ENCODE peak calls at places on chromosomes 1 and 21, in five cellular contexts. H is PC-9, V is dorsolateral prefrontal cortex, B is GM06990, D is astrocyte. C is an unnamed sample.

GRCh38 chr1:5648410-5649165 is 343.6 kb downstream of the NPHP4 start:
- DNase-seq in H (peak), V (no peak), B (no peak), D (no peak), C (no peak)

GRCh38 chr21:41160036-41160435 is 7.9 kb upstream of the BACE2 start:
- DNase-seq in H (no peak), V (no peak), B (no peak), D (peak), C (no peak)

GRCh38 chr1:206909167-206909882 is 12.1 kb downstream of the IL24 start:
- DNase-seq in H (peak), V (no peak), B (no peak), D (no peak), C (no peak)

GRCh38 chr1:94326329-94326728 is 88.9 kb upstream of the ARHGAP29 start:
- DNase-seq in H (peak), V (no peak), B (no peak), D (no peak), C (no peak)

GRCh38 chr1:237316352-237316751 is 274.4 kb downstream of the RYR2 start:
- DNase-seq in H (no peak), V (no peak), B (no peak), D (no peak), C (no peak)

GRCh38 chr1:227883641-227884301 is 64.0 kb downstream of the WNT9A start:
- DNase-seq in H (no peak), V (no peak), B (no peak), D (no peak), C (no peak)

GRCh38 chr1:180598333-180598979 is 33.4 kb upstream of the XPR1 start:
- DNase-seq in H (no peak), V (no peak), B (no peak), D (no peak), C (no peak)

GRCh38 chr21:25329227-25329626 is 278.1 kb downstream of the MRPL39 start:
- DNase-seq in H (no peak), V (no peak), B (no peak), D (peak), C (peak)

GRCh38 chr1:245133995-245134715 is 20.6 kb upstream of the KIF26B start:
- DNase-seq in H (no peak), V (no peak), B (no peak), D (no peak), C (no peak)

GRCh38 chr1:222911866-222912265 is 97.0 kb downstream of the DISP1 start:
- DNase-seq in H (no peak), V (no peak), B (no peak), D (peak), C (peak)

GRCh38 chr1:64915381-64916274 is 50.7 kb downstream of the JAK1 start:
- DNase-seq in H (peak), V (no peak), B (no peak), D (peak), C (peak)

GRCh38 chr1:158180741-158181576 is at the start of gene CD1D:
- DNase-seq in H (no peak), V (no peak), B (peak), D (no peak), C (no peak)

GRCh38 chr1:63601463-63601862 is 8.3 kb downstream of the PGM1 start:
- DNase-seq in H (no peak), V (no peak), B (no peak), D (no peak), C (no peak)

GRCh38 chr1:113782451-113782850 is 23.2 kb upstream of the PHTF1 start:
- DNase-seq in H (no peak), V (no peak), B (no peak), D (no peak), C (no peak)

GRCh38 chr1:226083303-226084101 is 21.0 kb downstream of the H3-3A start:
- DNase-seq in H (peak), V (peak), B (peak), D (peak), C (peak)

GRCh38 chr1:39576016-39576657 is 453 bp downstream of the PABPC4 start:
- DNase-seq in H (no peak), V (no peak), B (peak), D (no peak), C (no peak)

GRCh38 chr1:245310605-245311531 is 156.1 kb downstream of the KIF26B start:
- DNase-seq in H (no peak), V (no peak), B (peak), D (no peak), C (peak)

GRCh38 chr1:71081697-71082080 is 854 bp upstream of the ZRANB2 start:
- DNase-seq in H (no peak), V (peak), B (peak), D (no peak), C (no peak)

GRCh38 chr1:53089478-53090226 is 27.6 kb downstream of the PODN start:
- DNase-seq in H (no peak), V (no peak), B (no peak), D (no peak), C (peak)

GRCh38 chr1:30138891-30139290 is 584.5 kb downstream of the MATN1 start:
- DNase-seq in H (no peak), V (no peak), B (no peak), D (no peak), C (no peak)

GRCh38 chr1:157641177-157641576 is 43.3 kb upstream of the FCRL4 start:
- DNase-seq in H (no peak), V (no peak), B (no peak), D (no peak), C (no peak)

GRCh38 chr1:234078143-234078542 is 173.7 kb downstream of the SLC35F3 start:
- DNase-seq in H (no peak), V (no peak), B (no peak), D (no peak), C (no peak)

GRCh38 chr1:20644416-20644815 is 11.2 kb downstream of the PINK1 start:
- DNase-seq in H (no peak), V (no peak), B (no peak), D (no peak), C (no peak)

GRCh38 chr1:77866296-77866695 is 22.1 kb upstream of the NEXN start:
- DNase-seq in H (no peak), V (no peak), B (no peak), D (peak), C (no peak)

GRCh38 chr21:42063206-42063577 is 7.9 kb upstream of the UMODL1 start:
- DNase-seq in H (no peak), V (no peak), B (peak), D (no peak), C (no peak)

GRCh38 chr1:28329395-28330153 is 734 bp downstream of the MED18 start:
- DNase-seq in H (no peak), V (no peak), B (peak), D (peak), C (peak)

GRCh38 chr1:36447450-36447849 is 2.8 kb downstream of the OSCP1 start:
- DNase-seq in H (no peak), V (no peak), B (no peak), D (no peak), C (no peak)

GRCh38 chr1:36448530-36449051 is 1.7 kb downstream of the OSCP1 start:
- DNase-seq in H (no peak), V (no peak), B (no peak), D (no peak), C (no peak)

GRCh38 chr1:36443297-36443696 is 7.0 kb downstream of the OSCP1 start:
- DNase-seq in H (no peak), V (no peak), B (no peak), D (no peak), C (no peak)

GRCh38 chr1:36446780-36447179 is 3.5 kb downstream of the OSCP1 start:
- DNase-seq in H (no peak), V (no peak), B (no peak), D (no peak), C (no peak)

GRCh38 chr1:36446261-36446660 is 4.0 kb downstream of the OSCP1 start:
- DNase-seq in H (no peak), V (no peak), B (no peak), D (no peak), C (no peak)
- TF ChIP-seq CTCF in H (no peak), V (no peak), B (peak), D (peak), C (no peak)

GRCh38 chr1:202710070-202711025 is at the start of gene SYT2:
- DNase-seq in H (no peak), V (no peak), B (peak), D (no peak), C (no peak)
- H3K4me3 ChIP-seq in H (no peak), V (peak), B (no peak), D (peak), C (peak)

GRCh38 chr1:200979574-200980451 is 43.7 kb downstream of the KIF21B start:
- DNase-seq in H (peak), V (no peak), B (peak), D (no peak), C (no peak)
- TF ChIP-seq CTCF in H (peak), V (peak), B (peak), D (peak), C (peak)

DNA sequence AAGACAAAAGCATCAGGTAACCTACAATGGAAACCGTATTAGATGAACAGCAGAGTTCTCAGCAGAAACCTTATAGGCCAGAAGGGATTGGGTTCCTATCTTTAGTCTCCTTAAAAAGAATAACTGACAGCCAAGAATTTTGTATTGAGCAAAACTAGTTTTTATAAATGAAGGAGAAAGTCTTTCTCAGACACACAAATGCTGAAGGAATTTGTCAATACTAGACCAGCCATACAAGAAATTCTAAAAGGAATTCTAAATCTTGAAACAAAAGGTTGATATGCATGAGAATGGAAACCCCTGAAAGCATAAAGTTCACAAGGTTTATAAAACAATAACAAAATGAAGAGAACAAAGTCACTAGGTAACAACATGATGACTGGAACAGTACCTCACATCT is 58.1 kb downstream of the NEK7 start:
- DNase-seq in H (no peak), V (no peak), B (no peak), D (no peak), C (no peak)
- H3K4me3 ChIP-seq in H (no peak), V (no peak), B (no peak), D (no peak), C (no peak)

GRCh38 chr21:28066051-28066450 is 926.6 kb downstream of the LTN1 start:
- DNase-seq in H (no peak), V (no peak), B (no peak), D (no peak), C (peak)

GRCh38 chr21:28069446-28069845 is 923.2 kb downstream of the LTN1 start:
- DNase-seq in H (no peak), V (no peak), B (no peak), D (peak), C (peak)

GRCh38 chr21:28063241-28063640 is 929.4 kb downstream of the LTN1 start:
- DNase-seq in H (no peak), V (no peak), B (no peak), D (no peak), C (no peak)

GRCh38 chr21:28068455-28069358 is 924.0 kb downstream of the LTN1 start:
- DNase-seq in H (no peak), V (no peak), B (no peak), D (no peak), C (peak)

DNA sequence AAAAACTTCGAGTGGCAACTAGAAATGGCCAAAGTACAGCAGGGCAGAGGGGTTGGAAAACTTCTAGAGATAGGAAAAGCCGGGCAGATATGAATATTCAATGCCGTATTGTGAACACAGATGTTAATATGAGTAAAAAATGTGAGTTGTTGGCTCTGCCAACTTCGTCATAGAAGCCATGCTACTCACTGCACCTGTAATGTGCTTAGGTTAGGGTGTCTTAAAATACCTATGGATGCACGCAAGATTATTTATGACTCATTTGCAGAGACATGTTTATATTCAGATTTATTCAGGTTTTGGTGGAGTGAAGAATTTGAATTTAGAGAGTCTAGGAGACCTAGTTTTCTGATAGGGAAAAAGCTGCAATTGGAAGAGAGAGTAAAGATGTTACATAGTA is 925.7 kb downstream of the LTN1 start:
- DNase-seq in H (no peak), V (no peak), B (no peak), D (no peak), C (no peak)
- TF ChIP-seq CTCF in H (no peak), V (no peak), B (no peak), D (no peak), C (no peak)

DNA sequence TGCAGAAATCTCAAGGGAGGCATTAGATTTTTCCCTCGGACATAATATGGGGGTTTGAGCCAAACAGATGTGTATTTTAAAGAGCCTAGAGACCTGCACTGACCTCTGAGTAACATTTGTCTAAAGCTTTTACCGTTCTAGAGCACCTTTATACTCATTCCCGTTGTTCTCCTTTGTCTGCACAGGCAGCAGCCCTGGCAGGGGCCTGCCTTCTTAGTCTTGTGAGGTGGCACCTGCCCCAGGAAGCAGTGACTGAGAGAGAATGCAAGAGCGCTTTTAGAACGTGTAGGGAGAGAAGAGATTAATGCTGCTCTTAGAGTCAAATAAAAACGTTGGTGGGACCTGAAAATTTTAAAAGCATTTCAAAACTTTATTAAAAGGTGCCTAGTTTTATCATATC is 25.6 kb upstream of the KIAA0040 start:
- DNase-seq in H (no peak), V (no peak), B (no peak), D (no peak), C (no peak)
- H3K4me3 ChIP-seq in H (no peak), V (no peak), B (no peak), D (no peak), C (no peak)

GRCh38 chr1:169108897-169109560 is 2.5 kb downstream of the ATP1B1 start:
- DNase-seq in H (peak), V (no peak), B (no peak), D (no peak), C (no peak)
- TF ChIP-seq CTCF in H (peak), V (peak), B (peak), D (peak), C (no peak)

GRCh38 chr1:212699104-212699838 is 369 bp downstream of the BATF3 start:
- DNase-seq in H (no peak), V (no peak), B (peak), D (no peak), C (no peak)

GRCh38 chr1:212700597-212700891 is 904 bp upstream of the BATF3 start:
- DNase-seq in H (no peak), V (no peak), B (no peak), D (no peak), C (no peak)

GRCh38 chr1:212699839-212700596 is at the start of gene BATF3:
- DNase-seq in H (no peak), V (no peak), B (peak), D (no peak), C (no peak)

GRCh38 chr1:212696721-212697331 is 2.8 kb downstream of the BATF3 start:
- DNase-seq in H (no peak), V (no peak), B (no peak), D (no peak), C (no peak)

GRCh38 chr1:212698467-212699103 is 1.1 kb downstream of the BATF3 start:
- DNase-seq in H (no peak), V (no peak), B (no peak), D (no peak), C (no peak)
- H3K4me3 ChIP-seq in H (peak), V (peak), B (peak), D (peak), C (peak)

GRCh38 chr1:103461171-103462105 is 64.1 kb upstream of the RNPC3 start:
- DNase-seq in H (no peak), V (no peak), B (no peak), D (no peak), C (peak)
- TF ChIP-seq CTCF in H (peak), V (peak), B (peak), D (peak), C (peak)

GRCh38 chr1:201504179-201504631 is 2.7 kb downstream of the CSRP1 start:
- DNase-seq in H (no peak), V (no peak), B (no peak), D (peak), C (peak)

GRCh38 chr1:201501144-201501543 is 5.8 kb downstream of the CSRP1 start:
- DNase-seq in H (no peak), V (no peak), B (no peak), D (peak), C (peak)

GRCh38 chr1:201501812-201502510 is 5.0 kb downstream of the CSRP1 start:
- DNase-seq in H (no peak), V (no peak), B (no peak), D (no peak), C (no peak)

GRCh38 chr1:201503397-201504176 is 3.3 kb downstream of the CSRP1 start:
- DNase-seq in H (no peak), V (no peak), B (no peak), D (peak), C (peak)

GRCh38 chr1:201502511-201502857 is 4.4 kb downstream of the CSRP1 start:
- DNase-seq in H (no peak), V (no peak), B (no peak), D (no peak), C (no peak)
- H3K4me3 ChIP-seq in H (no peak), V (no peak), B (no peak), D (no peak), C (no peak)

C was measured in fibroblast of the aortic adventitia.